ENCODE peak calls at places on chromosomes 16 and 17, in six cellular contexts. A, Z, N, P, C and L are unnamed samples.

GRCh38 chr17:27489045-27489715 is 32.9 kb downstream of the KSR1 start:
- DNase-seq in A (no peak), Z (peak), N (no peak), P (peak), C (peak), L (no peak)

GRCh38 chr17:55607736-55608341 is 96.6 kb upstream of the SMIM36 start:
- DNase-seq in A (no peak), Z (peak), N (no peak), P (no peak), C (no peak), L (no peak)

GRCh38 chr17:82595893-82596292 is 52.4 kb downstream of the WDR45B start:
- DNase-seq in A (no peak), Z (no peak), N (no peak), P (no peak), C (no peak), L (no peak)

GRCh38 chr17:48970865-48971687 is 2.7 kb upstream of the GIP start:
- DNase-seq in A (no peak), Z (no peak), N (no peak), P (no peak), C (no peak), L (no peak)

GRCh38 chr16:57867000-57867561 is 64.8 kb upstream of the KIFC3 start:
- DNase-seq in A (no peak), Z (no peak), N (no peak), P (no peak), C (no peak), L (no peak)

GRCh38 chr17:8841844-8842243 is 25.6 kb downstream of the PIK3R6 start:
- DNase-seq in A (no peak), Z (no peak), N (no peak), P (no peak), C (peak), L (no peak)

GRCh38 chr17:78992542-78993212 is 13.0 kb upstream of the LGALS3BP start:
- DNase-seq in A (no peak), Z (no peak), N (no peak), P (no peak), C (no peak), L (no peak)

GRCh38 chr17:43316522-43317142 is 82.2 kb upstream of the ARL4D start:
- DNase-seq in A (no peak), Z (no peak), N (no peak), P (no peak), C (peak), L (no peak)

GRCh38 chr17:77948690-77949114 is 9.8 kb upstream of the TNRC6C start:
- DNase-seq in A (no peak), Z (no peak), N (no peak), P (peak), C (no peak), L (no peak)

GRCh38 chr17:48330877-48331276 is 99.1 kb downstream of the SKAP1 start:
- DNase-seq in A (no peak), Z (no peak), N (no peak), P (no peak), C (no peak), L (no peak)

GRCh38 chr16:19935696-19936095 is 51.0 kb upstream of the GPRC5B start:
- DNase-seq in A (no peak), Z (no peak), N (no peak), P (no peak), C (no peak), L (no peak)

GRCh38 chr16:65069090-65069489 is 52.8 kb downstream of the CDH11 start:
- DNase-seq in A (no peak), Z (no peak), N (no peak), P (no peak), C (no peak), L (no peak)

GRCh38 chr16:10081201-10081940 is 100.9 kb downstream of the GRIN2A start:
- DNase-seq in A (no peak), Z (no peak), N (no peak), P (no peak), C (no peak), L (no peak)

GRCh38 chr16:4733747-4734062 is 366 bp downstream of the ANKS3 start:
- DNase-seq in A (no peak), Z (no peak), N (no peak), P (no peak), C (no peak), L (no peak)

GRCh38 chr16:31016018-31016417 is 5.6 kb upstream of the STX1B start:
- DNase-seq in A (no peak), Z (no peak), N (no peak), P (no peak), C (no peak), L (no peak)

GRCh38 chr16:2739555-2740435 is 12.6 kb upstream of the SRRM2 start:
- DNase-seq in A (no peak), Z (no peak), N (no peak), P (no peak), C (no peak), L (no peak)

GRCh38 chr17:65055280-65055707 is 1.2 kb downstream of the GNA13 start:
- DNase-seq in A (no peak), Z (no peak), N (no peak), P (no peak), C (no peak), L (no peak)

GRCh38 chr17:65196617-65197016 is 59.4 kb downstream of the RGS9 start:
- DNase-seq in A (no peak), Z (no peak), N (no peak), P (no peak), C (no peak), L (no peak)

GRCh38 chr16:70589998-70590471 is 56.3 kb upstream of the IL34 start:
- DNase-seq in A (no peak), Z (peak), N (no peak), P (no peak), C (no peak), L (no peak)

GRCh38 chr16:11542069-11542775 is 44.5 kb downstream of the LITAF start:
- DNase-seq in A (no peak), Z (no peak), N (no peak), P (no peak), C (no peak), L (no peak)

GRCh38 chr16:30615358-30616076 is 5.3 kb upstream of the ZNF689 start:
- DNase-seq in A (no peak), Z (peak), N (peak), P (peak), C (peak), L (no peak)

GRCh38 chr16:30185683-30186421 is 2.5 kb downstream of the CORO1A start:
- DNase-seq in A (no peak), Z (peak), N (peak), P (peak), C (peak), L (peak)